ENCODE peak calls at places on chromosomes 16 and 17, in six cellular contexts. X is HepG2, Y is GM12878, O is endothelial cell of umbilical vein, G is A549, L is K562. Q is an unnamed sample.
A peak's percentile ranks its signal among the peaks of the same experiment; 100 is the strongest.

GRCh38 chr16:23420011-23420410 is 33.0 kb downstream of the COG7 start:
- DNase-seq in X (no peak), Y (no peak), O (no peak), G (no peak), L (no peak), Q (no peak)

GRCh38 chr17:74987909-74988711 is 678 bp downstream of the CDR2L start:
- DNase-seq in X (no peak), Y (no peak), O (peak; percentile 84), G (peak; percentile 74), L (peak; percentile 78), Q (peak; percentile 52)

GRCh38 chr17:64741038-64741641 is 79.0 kb upstream of the SMURF2 start:
- DNase-seq in X (no peak), Y (no peak), O (peak; percentile 90), G (no peak), L (no peak), Q (no peak)

GRCh38 chr17:40038882-40039513 is 15.2 kb downstream of the MED24 start:
- DNase-seq in X (peak; percentile 79), Y (no peak), O (peak; percentile 84), G (peak; percentile 68), L (peak; percentile 49), Q (peak; percentile 44)

GRCh38 chr16:19223235-19223847 is 55.3 kb downstream of the SYT17 start:
- DNase-seq in X (peak; percentile 58), Y (no peak), O (peak; percentile 8), G (peak; percentile 46), L (peak; percentile 61), Q (peak; percentile 47)

GRCh38 chr17:68290268-68290954 is 516 bp downstream of the SLC16A6 start:
- DNase-seq in X (no peak), Y (no peak), O (no peak), G (no peak), L (no peak), Q (peak; percentile 68)

GRCh38 chr16:47317465-47318240 is 143.2 kb downstream of the ITFG1 start:
- DNase-seq in X (no peak), Y (no peak), O (no peak), G (no peak), L (no peak), Q (no peak)

GRCh38 chr17:44375196-44376017 is 11.8 kb upstream of the FAM171A2 start:
- DNase-seq in X (no peak), Y (no peak), O (no peak), G (no peak), L (no peak), Q (no peak)

GRCh38 chr16:2148714-2149629 is 547 bp downstream of the RAB26 start:
- DNase-seq in X (no peak), Y (no peak), O (no peak), G (peak; percentile 64), L (peak; percentile 58), Q (peak; percentile 46)

GRCh38 chr17:10265100-10265810 is 66.8 kb upstream of the GAS7 start:
- DNase-seq in X (no peak), Y (peak; percentile 23), O (no peak), G (no peak), L (no peak), Q (no peak)

GRCh38 chr17:13306310-13306962 is 288.6 kb upstream of the ELAC2 start:
- DNase-seq in X (peak; percentile 69), Y (no peak), O (no peak), G (peak; percentile 81), L (peak; percentile 75), Q (peak; percentile 92)

GRCh38 chr16:89343501-89344291 is 126.2 kb downstream of the ZNF778 start:
- DNase-seq in X (no peak), Y (no peak), O (no peak), G (no peak), L (no peak), Q (no peak)

GRCh38 chr17:8105957-8106398 is 12.3 kb downstream of the ALOXE3 start:
- DNase-seq in X (no peak), Y (no peak), O (no peak), G (no peak), L (peak; percentile 50), Q (peak; percentile 49)

GRCh38 chr16:17271687-17272086 is 199.1 kb downstream of the XYLT1 start:
- DNase-seq in X (no peak), Y (no peak), O (no peak), G (no peak), L (no peak), Q (no peak)

GRCh38 chr17:58224315-58224714 is 5.3 kb upstream of the MKS1 start:
- DNase-seq in X (no peak), Y (no peak), O (peak; percentile 4), G (peak; percentile 16), L (peak; percentile 41), Q (peak; percentile 74)

GRCh38 chr17:45578516-45579455 is 88.3 kb upstream of the PLEKHM1 start:
- DNase-seq in X (no peak), Y (no peak), O (no peak), G (peak; percentile 21), L (no peak), Q (peak; percentile 25)

GRCh38 chr16:79089735-79090284 is 510.7 kb downstream of the MAF start:
- DNase-seq in X (no peak), Y (peak; percentile 9), O (no peak), G (no peak), L (no peak), Q (peak; percentile 96)

GRCh38 chr17:66577041-66577440 is 257.9 kb upstream of the CACNG5 start:
- DNase-seq in X (no peak), Y (no peak), O (no peak), G (no peak), L (no peak), Q (no peak)

GRCh38 chr17:39484178-39484577 is 22.9 kb downstream of the CDK12 start:
- DNase-seq in X (no peak), Y (peak; percentile 53), O (no peak), G (no peak), L (no peak), Q (peak; percentile 12)

GRCh38 chr17:73933164-73933766 is 270.2 kb upstream of the RPL38 start:
- DNase-seq in X (no peak), Y (no peak), O (no peak), G (no peak), L (no peak), Q (no peak)

GRCh38 chr16:3459401-3460090 is 16.1 kb downstream of the NAA60 start:
- DNase-seq in X (no peak), Y (no peak), O (no peak), G (no peak), L (peak; percentile 72), Q (no peak)

GRCh38 chr16:29678691-29679267 is at the start of gene QPRT:
- DNase-seq in X (peak; percentile 85), Y (no peak), O (no peak), G (peak; percentile 21), L (peak; percentile 92), Q (no peak)

DNA sequence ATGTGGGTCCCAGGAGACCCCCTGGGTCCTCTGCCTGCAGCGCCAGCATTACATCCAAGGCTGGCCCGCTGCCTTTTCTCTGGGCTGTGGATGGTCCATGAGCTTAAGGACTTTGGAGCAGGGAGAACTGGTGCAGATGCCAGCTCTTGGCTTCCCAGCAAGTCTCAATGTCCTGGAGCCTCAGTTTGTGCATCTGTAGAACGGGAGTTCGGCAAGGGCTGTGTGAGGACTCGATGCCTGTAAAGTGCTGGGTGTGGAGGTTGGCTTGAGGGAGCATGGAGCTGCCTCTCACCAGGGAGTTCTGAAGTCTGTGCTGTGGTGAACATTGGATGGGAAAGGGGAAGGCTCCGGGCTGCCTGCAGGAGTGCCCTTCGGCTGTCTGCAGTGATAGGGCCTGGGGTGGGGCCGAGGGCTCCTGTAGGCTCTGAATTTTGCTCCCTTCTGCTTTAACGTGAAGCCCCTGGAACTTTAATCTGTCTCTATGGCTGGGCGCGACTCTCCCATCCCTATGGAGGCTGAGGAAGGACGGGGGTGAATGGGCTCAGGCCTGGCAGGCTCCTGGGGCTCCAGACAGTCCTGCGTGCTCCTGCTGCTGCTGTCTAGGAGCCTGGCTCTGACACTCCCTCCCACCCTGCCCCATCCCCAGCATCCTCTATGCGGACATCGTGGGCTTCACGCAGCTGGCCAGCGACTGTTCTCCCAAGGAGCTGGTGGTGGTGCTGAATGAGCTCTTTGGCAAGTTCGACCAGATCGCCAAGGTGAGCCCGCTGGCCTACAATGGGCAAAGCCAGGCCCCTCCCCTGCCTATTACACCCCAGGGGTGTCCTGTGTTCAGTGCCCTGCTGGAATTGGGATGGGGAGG is 27.9 kb downstream of the ADCY7 start:
- DNase-seq in X (no peak), Y (no peak), O (no peak), G (no peak), L (no peak), Q (no peak)
- TF ChIP-seq MYC in X (no peak), Y (no peak), O (no peak), G (no peak), L (no peak), Q (no peak)

GRCh38 chr16:31077592-31078199 is 3.5 kb downstream of the ZNF646 start:
- DNase-seq in X (no peak), Y (no peak), O (no peak), G (no peak), L (no peak), Q (no peak)
- TF ChIP-seq MYC in X (no peak), Y (no peak), O (no peak), G (no peak), L (no peak), Q (no peak)

GRCh38 chr16:4614571-4615388 is at the start of gene UBALD1:
- DNase-seq in X (peak; percentile 87), Y (peak; percentile 48), O (peak; percentile 83), G (peak; percentile 93), L (peak; percentile 95), Q (peak; percentile 93)

GRCh38 chr16:4615389-4616046 is 830 bp upstream of the UBALD1 start:
- DNase-seq in X (no peak), Y (no peak), O (no peak), G (no peak), L (no peak), Q (no peak)

GRCh38 chr16:4617880-4618279 is 3.2 kb upstream of the UBALD1 start:
- DNase-seq in X (peak; percentile 29), Y (no peak), O (no peak), G (no peak), L (peak; percentile 45), Q (no peak)

GRCh38 chr16:4613636-4614570 is 785 bp downstream of the UBALD1 start:
- DNase-seq in X (peak; percentile 42), Y (no peak), O (peak; percentile 44), G (peak; percentile 36), L (no peak), Q (peak; percentile 73)

GRCh38 chr16:4616047-4616811 is 1.5 kb upstream of the UBALD1 start:
- DNase-seq in X (peak; percentile 100), Y (peak; percentile 98), O (peak; percentile 99), G (peak; percentile 100), L (peak; percentile 100), Q (peak; percentile 99)
- TF ChIP-seq MYC in X (peak; percentile 88), Y (no peak), O (no peak), G (peak; percentile 62), L (peak; percentile 58), Q (no peak)

DNA sequence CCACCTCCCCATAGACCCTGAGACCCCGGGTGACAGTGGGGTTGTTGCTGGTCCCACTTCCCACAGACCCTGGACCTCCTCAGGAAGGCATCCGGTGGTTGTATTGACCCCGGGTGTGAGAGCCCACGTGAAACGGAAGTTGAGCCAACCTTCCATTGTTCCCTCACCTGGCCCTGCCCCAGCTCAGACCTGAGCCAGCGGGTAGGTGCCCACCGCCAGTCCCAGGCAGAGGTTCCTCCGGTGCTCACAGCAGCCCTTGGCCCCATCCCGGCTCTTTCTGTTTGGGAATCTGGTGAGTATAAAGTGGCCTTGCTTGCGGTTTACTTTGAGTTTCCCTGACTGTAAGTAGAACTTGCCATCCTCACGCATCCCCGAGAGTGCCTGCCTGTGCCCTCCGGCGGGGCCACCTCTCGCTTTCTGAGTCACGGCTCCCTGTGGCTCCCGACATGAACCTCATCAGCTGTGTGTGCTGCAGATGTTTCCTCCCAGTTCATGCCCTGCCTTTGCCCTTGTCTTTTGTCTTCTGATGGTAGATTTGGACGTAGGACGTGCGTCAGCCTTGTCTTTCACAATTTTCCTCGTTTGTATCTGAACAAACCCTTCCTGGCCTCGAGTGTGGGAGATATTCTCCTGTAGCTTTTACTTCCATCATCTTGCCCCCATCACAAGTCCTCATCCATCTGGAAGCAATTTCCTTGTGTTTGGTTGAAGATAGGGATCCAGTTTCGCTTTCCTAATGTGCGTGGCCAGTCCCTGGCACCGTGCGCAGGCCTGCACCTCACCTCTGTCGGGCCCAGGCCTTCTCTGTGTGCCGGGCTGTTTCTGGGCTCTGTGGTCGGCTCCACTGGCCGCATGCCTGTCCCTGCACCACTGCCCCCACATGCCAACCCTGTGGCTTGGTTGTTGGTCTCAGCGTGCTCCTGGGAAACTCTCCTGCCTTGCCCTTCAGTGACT is 76.0 kb downstream of the METRNL start:
- DNase-seq in X (no peak), Y (no peak), O (peak; percentile 91), G (no peak), L (no peak), Q (peak; percentile 46)
- TF ChIP-seq MYC in X (no peak), Y (no peak), O (no peak), G (no peak), L (no peak), Q (no peak)

Q was measured in NB4.